ENCODE peak calls at places on chromosome 5, in six cellular contexts. One of them, this sample, is unnamed.

GRCh38 chr5:173641171-173641570 is 24.7 kb upstream of the BOD1 start:
- DNase-seq in activated CD4-positive, alpha-beta T cell treated with anti-CD3 and anti-CD28 coated beads, Interleukin-2, amount 10 ng/mL, durations not matched to agents 7 days and 5 days: no peak
- DNase-seq in effector memory CD4-positive, alpha-beta T cell: no peak
- DNase-seq in epithelial cell of esophagus: no peak
- DNase-seq in stimulated activated CD4-positive, alpha-beta T cell treated with anti-CD3 and anti-CD28 coated beads, Interleukin-4, amount 100 ng/mL, for 1 hour: no peak
- DNase-seq in Karpas-422: no peak
- DNase-seq in this sample: no peak

GRCh38 chr5:73859696-73860095 is 233.7 kb downstream of the ARHGEF28 start:
- DNase-seq in activated CD4-positive, alpha-beta T cell treated with anti-CD3 and anti-CD28 coated beads, Interleukin-2, amount 10 ng/mL, durations not matched to agents 7 days and 5 days: no peak
- DNase-seq in effector memory CD4-positive, alpha-beta T cell: no peak
- DNase-seq in epithelial cell of esophagus: no peak
- DNase-seq in stimulated activated CD4-positive, alpha-beta T cell treated with anti-CD3 and anti-CD28 coated beads, Interleukin-4, amount 100 ng/mL, for 1 hour: no peak
- DNase-seq in Karpas-422: no peak
- DNase-seq in this sample: no peak

GRCh38 chr5:58015175-58015574 is 444.7 kb downstream of the PLK2 start:
- DNase-seq in activated CD4-positive, alpha-beta T cell treated with anti-CD3 and anti-CD28 coated beads, Interleukin-2, amount 10 ng/mL, durations not matched to agents 7 days and 5 days: no peak
- DNase-seq in effector memory CD4-positive, alpha-beta T cell: no peak
- DNase-seq in epithelial cell of esophagus: no peak
- DNase-seq in stimulated activated CD4-positive, alpha-beta T cell treated with anti-CD3 and anti-CD28 coated beads, Interleukin-4, amount 100 ng/mL, for 1 hour: no peak
- DNase-seq in Karpas-422: no peak
- DNase-seq in this sample: no peak

GRCh38 chr5:90095292-90096060 is 314.1 kb downstream of the CETN3 start:
- DNase-seq in activated CD4-positive, alpha-beta T cell treated with anti-CD3 and anti-CD28 coated beads, Interleukin-2, amount 10 ng/mL, durations not matched to agents 7 days and 5 days: no peak
- DNase-seq in effector memory CD4-positive, alpha-beta T cell: no peak
- DNase-seq in epithelial cell of esophagus: peak; percentile 75
- DNase-seq in stimulated activated CD4-positive, alpha-beta T cell treated with anti-CD3 and anti-CD28 coated beads, Interleukin-4, amount 100 ng/mL, for 1 hour: no peak
- DNase-seq in Karpas-422: no peak
- DNase-seq in this sample: no peak

GRCh38 chr5:137845472-137845871 is 22.2 kb upstream of the MYOT start:
- DNase-seq in activated CD4-positive, alpha-beta T cell treated with anti-CD3 and anti-CD28 coated beads, Interleukin-2, amount 10 ng/mL, durations not matched to agents 7 days and 5 days: no peak
- DNase-seq in effector memory CD4-positive, alpha-beta T cell: no peak
- DNase-seq in epithelial cell of esophagus: no peak
- DNase-seq in stimulated activated CD4-positive, alpha-beta T cell treated with anti-CD3 and anti-CD28 coated beads, Interleukin-4, amount 100 ng/mL, for 1 hour: no peak
- DNase-seq in Karpas-422: no peak
- DNase-seq in this sample: no peak

GRCh38 chr5:16005210-16005609 is 174.4 kb downstream of the MARCHF11 start:
- DNase-seq in activated CD4-positive, alpha-beta T cell treated with anti-CD3 and anti-CD28 coated beads, Interleukin-2, amount 10 ng/mL, durations not matched to agents 7 days and 5 days: no peak
- DNase-seq in effector memory CD4-positive, alpha-beta T cell: no peak
- DNase-seq in epithelial cell of esophagus: no peak
- DNase-seq in stimulated activated CD4-positive, alpha-beta T cell treated with anti-CD3 and anti-CD28 coated beads, Interleukin-4, amount 100 ng/mL, for 1 hour: no peak
- DNase-seq in Karpas-422: no peak
- DNase-seq in this sample: no peak

GRCh38 chr5:134526483-134527155 is 1.1 kb downstream of the JADE2 start:
- DNase-seq in activated CD4-positive, alpha-beta T cell treated with anti-CD3 and anti-CD28 coated beads, Interleukin-2, amount 10 ng/mL, durations not matched to agents 7 days and 5 days: peak; percentile 70
- DNase-seq in effector memory CD4-positive, alpha-beta T cell: peak; percentile 34
- DNase-seq in epithelial cell of esophagus: peak; percentile 32
- DNase-seq in stimulated activated CD4-positive, alpha-beta T cell treated with anti-CD3 and anti-CD28 coated beads, Interleukin-4, amount 100 ng/mL, for 1 hour: peak; percentile 75
- DNase-seq in Karpas-422: peak; percentile 91
- DNase-seq in this sample: no peak

GRCh38 chr5:134142088-134142487 is 27.6 kb downstream of the TCF7 start:
- DNase-seq in activated CD4-positive, alpha-beta T cell treated with anti-CD3 and anti-CD28 coated beads, Interleukin-2, amount 10 ng/mL, durations not matched to agents 7 days and 5 days: peak; percentile 5
- DNase-seq in effector memory CD4-positive, alpha-beta T cell: no peak
- DNase-seq in epithelial cell of esophagus: no peak
- DNase-seq in stimulated activated CD4-positive, alpha-beta T cell treated with anti-CD3 and anti-CD28 coated beads, Interleukin-4, amount 100 ng/mL, for 1 hour: no peak
- DNase-seq in Karpas-422: no peak
- DNase-seq in this sample: no peak

GRCh38 chr5:136772541-136772940 is 407.2 kb upstream of the TRPC7 start:
- DNase-seq in activated CD4-positive, alpha-beta T cell treated with anti-CD3 and anti-CD28 coated beads, Interleukin-2, amount 10 ng/mL, durations not matched to agents 7 days and 5 days: no peak
- DNase-seq in effector memory CD4-positive, alpha-beta T cell: no peak
- DNase-seq in epithelial cell of esophagus: no peak
- DNase-seq in stimulated activated CD4-positive, alpha-beta T cell treated with anti-CD3 and anti-CD28 coated beads, Interleukin-4, amount 100 ng/mL, for 1 hour: no peak
- DNase-seq in Karpas-422: peak; percentile 55
- DNase-seq in this sample: no peak

GRCh38 chr5:10678236-10678635 is 82.8 kb downstream of the DAP start:
- DNase-seq in activated CD4-positive, alpha-beta T cell treated with anti-CD3 and anti-CD28 coated beads, Interleukin-2, amount 10 ng/mL, durations not matched to agents 7 days and 5 days: no peak
- DNase-seq in effector memory CD4-positive, alpha-beta T cell: no peak
- DNase-seq in epithelial cell of esophagus: no peak
- DNase-seq in stimulated activated CD4-positive, alpha-beta T cell treated with anti-CD3 and anti-CD28 coated beads, Interleukin-4, amount 100 ng/mL, for 1 hour: no peak
- DNase-seq in Karpas-422: no peak
- DNase-seq in this sample: no peak

GRCh38 chr5:114402206-114402605 is 40.3 kb downstream of the KCNN2 start:
- DNase-seq in activated CD4-positive, alpha-beta T cell treated with anti-CD3 and anti-CD28 coated beads, Interleukin-2, amount 10 ng/mL, durations not matched to agents 7 days and 5 days: no peak
- DNase-seq in effector memory CD4-positive, alpha-beta T cell: no peak
- DNase-seq in epithelial cell of esophagus: no peak
- DNase-seq in stimulated activated CD4-positive, alpha-beta T cell treated with anti-CD3 and anti-CD28 coated beads, Interleukin-4, amount 100 ng/mL, for 1 hour: no peak
- DNase-seq in Karpas-422: no peak
- DNase-seq in this sample: no peak

GRCh38 chr5:118984602-118985001 is 3.7 kb downstream of the DTWD2 start:
- DNase-seq in activated CD4-positive, alpha-beta T cell treated with anti-CD3 and anti-CD28 coated beads, Interleukin-2, amount 10 ng/mL, durations not matched to agents 7 days and 5 days: no peak
- DNase-seq in effector memory CD4-positive, alpha-beta T cell: no peak
- DNase-seq in epithelial cell of esophagus: peak; percentile 10
- DNase-seq in stimulated activated CD4-positive, alpha-beta T cell treated with anti-CD3 and anti-CD28 coated beads, Interleukin-4, amount 100 ng/mL, for 1 hour: no peak
- DNase-seq in Karpas-422: no peak
- DNase-seq in this sample: no peak

GRCh38 chr5:123089971-123090640 is 1.1 kb downstream of the PRDM6 start:
- DNase-seq in activated CD4-positive, alpha-beta T cell treated with anti-CD3 and anti-CD28 coated beads, Interleukin-2, amount 10 ng/mL, durations not matched to agents 7 days and 5 days: no peak
- DNase-seq in effector memory CD4-positive, alpha-beta T cell: no peak
- DNase-seq in epithelial cell of esophagus: peak; percentile 34
- DNase-seq in stimulated activated CD4-positive, alpha-beta T cell treated with anti-CD3 and anti-CD28 coated beads, Interleukin-4, amount 100 ng/mL, for 1 hour: no peak
- DNase-seq in Karpas-422: no peak
- DNase-seq in this sample: no peak

GRCh38 chr5:54329731-54330709 is 19.6 kb upstream of the ARL15 start:
- DNase-seq in activated CD4-positive, alpha-beta T cell treated with anti-CD3 and anti-CD28 coated beads, Interleukin-2, amount 10 ng/mL, durations not matched to agents 7 days and 5 days: no peak
- DNase-seq in effector memory CD4-positive, alpha-beta T cell: no peak
- DNase-seq in epithelial cell of esophagus: peak; percentile 83
- DNase-seq in stimulated activated CD4-positive, alpha-beta T cell treated with anti-CD3 and anti-CD28 coated beads, Interleukin-4, amount 100 ng/mL, for 1 hour: no peak
- DNase-seq in Karpas-422: no peak
- DNase-seq in this sample: no peak

GRCh38 chr5:2750026-2750757 is 1.3 kb downstream of the IRX2 start:
- DNase-seq in activated CD4-positive, alpha-beta T cell treated with anti-CD3 and anti-CD28 coated beads, Interleukin-2, amount 10 ng/mL, durations not matched to agents 7 days and 5 days: no peak
- DNase-seq in effector memory CD4-positive, alpha-beta T cell: no peak
- DNase-seq in epithelial cell of esophagus: peak; percentile 39
- DNase-seq in stimulated activated CD4-positive, alpha-beta T cell treated with anti-CD3 and anti-CD28 coated beads, Interleukin-4, amount 100 ng/mL, for 1 hour: no peak
- DNase-seq in Karpas-422: no peak
- DNase-seq in this sample: no peak

GRCh38 chr5:66875325-66875724 is 279.1 kb downstream of the MAST4 start:
- DNase-seq in activated CD4-positive, alpha-beta T cell treated with anti-CD3 and anti-CD28 coated beads, Interleukin-2, amount 10 ng/mL, durations not matched to agents 7 days and 5 days: no peak
- DNase-seq in effector memory CD4-positive, alpha-beta T cell: no peak
- DNase-seq in epithelial cell of esophagus: no peak
- DNase-seq in stimulated activated CD4-positive, alpha-beta T cell treated with anti-CD3 and anti-CD28 coated beads, Interleukin-4, amount 100 ng/mL, for 1 hour: no peak
- DNase-seq in Karpas-422: peak; percentile 71
- DNase-seq in this sample: no peak

GRCh38 chr5:143234162-143234842 is 169.2 kb downstream of the NR3C1 start:
- DNase-seq in activated CD4-positive, alpha-beta T cell treated with anti-CD3 and anti-CD28 coated beads, Interleukin-2, amount 10 ng/mL, durations not matched to agents 7 days and 5 days: no peak
- DNase-seq in effector memory CD4-positive, alpha-beta T cell: no peak
- DNase-seq in epithelial cell of esophagus: no peak
- DNase-seq in stimulated activated CD4-positive, alpha-beta T cell treated with anti-CD3 and anti-CD28 coated beads, Interleukin-4, amount 100 ng/mL, for 1 hour: no peak
- DNase-seq in Karpas-422: no peak
- DNase-seq in this sample: no peak

GRCh38 chr5:141772281-141772680 is 90.3 kb upstream of the ARAP3 start:
- DNase-seq in activated CD4-positive, alpha-beta T cell treated with anti-CD3 and anti-CD28 coated beads, Interleukin-2, amount 10 ng/mL, durations not matched to agents 7 days and 5 days: no peak
- DNase-seq in effector memory CD4-positive, alpha-beta T cell: no peak
- DNase-seq in epithelial cell of esophagus: no peak
- DNase-seq in stimulated activated CD4-positive, alpha-beta T cell treated with anti-CD3 and anti-CD28 coated beads, Interleukin-4, amount 100 ng/mL, for 1 hour: no peak
- DNase-seq in Karpas-422: no peak
- DNase-seq in this sample: no peak

GRCh38 chr5:32710859-32711692 is at the start of gene NPR3:
- DNase-seq in activated CD4-positive, alpha-beta T cell treated with anti-CD3 and anti-CD28 coated beads, Interleukin-2, amount 10 ng/mL, durations not matched to agents 7 days and 5 days: no peak
- DNase-seq in effector memory CD4-positive, alpha-beta T cell: no peak
- DNase-seq in epithelial cell of esophagus: peak; percentile 45
- DNase-seq in stimulated activated CD4-positive, alpha-beta T cell treated with anti-CD3 and anti-CD28 coated beads, Interleukin-4, amount 100 ng/mL, for 1 hour: no peak
- DNase-seq in Karpas-422: no peak
- DNase-seq in this sample: no peak

GRCh38 chr5:159990506-159990905 is 18.4 kb upstream of the TTC1 start:
- DNase-seq in activated CD4-positive, alpha-beta T cell treated with anti-CD3 and anti-CD28 coated beads, Interleukin-2, amount 10 ng/mL, durations not matched to agents 7 days and 5 days: no peak
- DNase-seq in effector memory CD4-positive, alpha-beta T cell: no peak
- DNase-seq in epithelial cell of esophagus: no peak
- DNase-seq in stimulated activated CD4-positive, alpha-beta T cell treated with anti-CD3 and anti-CD28 coated beads, Interleukin-4, amount 100 ng/mL, for 1 hour: no peak
- DNase-seq in Karpas-422: peak; percentile 48
- DNase-seq in this sample: no peak

GRCh38 chr5:59371525-59372138 is 521.9 kb downstream of the PDE4D start:
- DNase-seq in activated CD4-positive, alpha-beta T cell treated with anti-CD3 and anti-CD28 coated beads, Interleukin-2, amount 10 ng/mL, durations not matched to agents 7 days and 5 days: no peak
- DNase-seq in effector memory CD4-positive, alpha-beta T cell: no peak
- DNase-seq in epithelial cell of esophagus: no peak
- DNase-seq in stimulated activated CD4-positive, alpha-beta T cell treated with anti-CD3 and anti-CD28 coated beads, Interleukin-4, amount 100 ng/mL, for 1 hour: no peak
- DNase-seq in Karpas-422: no peak
- DNase-seq in this sample: no peak

GRCh38 chr5:143244000-143244736 is 159.3 kb downstream of the NR3C1 start:
- DNase-seq in activated CD4-positive, alpha-beta T cell treated with anti-CD3 and anti-CD28 coated beads, Interleukin-2, amount 10 ng/mL, durations not matched to agents 7 days and 5 days: no peak
- DNase-seq in effector memory CD4-positive, alpha-beta T cell: no peak
- DNase-seq in epithelial cell of esophagus: peak; percentile 96
- DNase-seq in stimulated activated CD4-positive, alpha-beta T cell treated with anti-CD3 and anti-CD28 coated beads, Interleukin-4, amount 100 ng/mL, for 1 hour: no peak
- DNase-seq in Karpas-422: no peak
- DNase-seq in this sample: no peak

This sample was measured in iPS DF 6.9.